ENCODE peak calls at places on chromosomes 13 and 19, in eight cellular contexts. Z is stimulated activated naive B cell treated with anti-CD40 and anti-IgM and Interleukin-4, amounts not matched to agents 10 μg/mL and 1 μg/mL and 100 μg/mL, for 72 hours; U is non-pigmented ciliary epithelial cell; I is activated T-cell treated with anti-CD3 and anti-CD28 coated beads for 4 hours; Q is lung; B is erythroblast; D is CD8-positive, alpha-beta memory T cell; J is activated naive CD4-positive, alpha-beta T cell treated with anti-CD3 and anti-CD28 coated beads, Interleukin-2, amount 10 ng/mL, durations not matched to agents 7 days and 5 days. V is an unnamed sample.

GRCh38 chr13:99182439-99182838 is 18.2 kb upstream of the UBAC2 start:
- DNase-seq in Z (no peak), U (no peak), I (no peak), Q (no peak), B (no peak), D (no peak), J (no peak), V (no peak)

GRCh38 chr19:1749373-1750342 is 3.6 kb upstream of the ONECUT3 start:
- DNase-seq in Z (no peak), U (no peak), I (no peak), Q (no peak), B (no peak), D (no peak), J (no peak), V (no peak)

GRCh38 chr13:111789420-111789819 is 277.5 kb upstream of the SOX1 start:
- DNase-seq in Z (no peak), U (no peak), I (no peak), Q (no peak), B (no peak), D (peak; percentile 30), J (no peak), V (no peak)

GRCh38 chr19:29418106-29418684 is 107.6 kb upstream of the VSTM2B start:
- DNase-seq in Z (no peak), U (no peak), I (no peak), Q (no peak), B (no peak), D (no peak), J (no peak), V (no peak)

GRCh38 chr13:97319088-97319487 is 97.0 kb downstream of the MBNL2 start:
- DNase-seq in Z (no peak), U (no peak), I (no peak), Q (no peak), B (peak; percentile 60), D (no peak), J (no peak), V (no peak)

GRCh38 chr19:45468803-45469131 is 971 bp downstream of the FOSB start:
- DNase-seq in Z (no peak), U (no peak), I (no peak), Q (no peak), B (peak; percentile 79), D (peak; percentile 90), J (no peak), V (no peak)

GRCh38 chr13:23510979-23511735 is 59.1 kb upstream of the TNFRSF19 start:
- DNase-seq in Z (no peak), U (peak; percentile 46), I (no peak), Q (no peak), B (peak; percentile 52), D (no peak), J (no peak), V (peak; percentile 58)

GRCh38 chr19:15775249-15775648 is 12.2 kb upstream of the OR10H5 start:
- DNase-seq in Z (no peak), U (no peak), I (no peak), Q (no peak), B (no peak), D (no peak), J (no peak), V (no peak)

GRCh38 chr13:91544723-91545122 is 146.3 kb downstream of the GPC5 start:
- DNase-seq in Z (no peak), U (no peak), I (no peak), Q (no peak), B (no peak), D (no peak), J (no peak), V (no peak)

GRCh38 chr19:55605207-55605636 is 225 bp upstream of the ZNF865 start:
- DNase-seq in Z (peak; percentile 99), U (peak; percentile 87), I (peak; percentile 98), Q (peak; percentile 97), B (peak; percentile 94), D (peak; percentile 98), J (peak; percentile 99), V (peak; percentile 96)

GRCh38 chr19:48239582-48240141 is 16.1 kb downstream of the CARD8 start:
- DNase-seq in Z (no peak), U (no peak), I (no peak), Q (no peak), B (no peak), D (no peak), J (no peak), V (no peak)

GRCh38 chr13:70339738-70340137 is 231.5 kb upstream of the KLHL1 start:
- DNase-seq in Z (no peak), U (no peak), I (no peak), Q (no peak), B (no peak), D (no peak), J (no peak), V (no peak)

GRCh38 chr19:42121666-42122069 is 10.6 kb downstream of the POU2F2 start:
- DNase-seq in Z (peak; percentile 84), U (no peak), I (peak; percentile 84), Q (no peak), B (no peak), D (peak; percentile 83), J (peak; percentile 76), V (peak; percentile 82)

GRCh38 chr19:18476507-18477041 is 38.6 kb upstream of the ISYNA1 start:
- DNase-seq in Z (no peak), U (no peak), I (no peak), Q (no peak), B (no peak), D (no peak), J (no peak), V (no peak)

GRCh38 chr19:22144394-22144793 is 52.4 kb downstream of the ZNF676 start:
- DNase-seq in Z (no peak), U (no peak), I (no peak), Q (no peak), B (peak; percentile 38), D (no peak), J (no peak), V (no peak)

GRCh38 chr13:30647420-30647819 is 29.7 kb downstream of the USPL1 start:
- DNase-seq in Z (no peak), U (no peak), I (no peak), Q (no peak), B (no peak), D (no peak), J (no peak), V (no peak)

GRCh38 chr13:113112893-113113845 is 7.6 kb downstream of the F7 start:
- DNase-seq in Z (no peak), U (no peak), I (no peak), Q (no peak), B (no peak), D (peak; percentile 9), J (peak; percentile 22), V (no peak)

GRCh38 chr19:17766543-17767131 is 15.4 kb downstream of the FCHO1 start:
- DNase-seq in Z (no peak), U (peak; percentile 35), I (no peak), Q (peak; percentile 83), B (peak; percentile 76), D (no peak), J (peak; percentile 46), V (peak; percentile 70)

GRCh38 chr19:1811472-1811894 is 593 bp downstream of the ATP8B3 start:
- DNase-seq in Z (no peak), U (no peak), I (peak; percentile 45), Q (peak; percentile 65), B (peak; percentile 65), D (peak; percentile 72), J (peak; percentile 50), V (no peak)

GRCh38 chr19:8371011-8371804 is 7.3 kb downstream of the ANGPTL4 start:
- DNase-seq in Z (no peak), U (no peak), I (no peak), Q (no peak), B (peak; percentile 85), D (no peak), J (no peak), V (no peak)

GRCh38 chr19:5968431-5969373 is 9.2 kb downstream of the RANBP3 start:
- DNase-seq in Z (no peak), U (no peak), I (no peak), Q (no peak), B (no peak), D (no peak), J (no peak), V (no peak)

V was measured in GM10248.